ENCODE peak calls at places on chromosomes 2 and 18, in ten cellular contexts. T is uterus, G is GM23338, F is A549, O is gastrocnemius medialis, S is GM23248, H is heart right ventricle, M is HCT116, D is adrenal gland, U is astrocyte. X is an unnamed sample. For H3K4me1, the result is how much of the 10 kb centered on the place peaks cover.

GRCh38 chr2:209974566-209974965 is 27.9 kb upstream of the RPE start:
- DNase-seq in D (no peak), T (no peak), U (peak), H (no peak), O (no peak), S (peak), F (no peak), M (no peak), G (no peak), X (no peak)

GRCh38 chr18:63997041-63997440 is 27.2 kb downstream of the SERPINB8 start:
- DNase-seq in O (no peak), H (no peak), G (no peak), F (no peak), T (no peak), M (no peak), S (peak), U (no peak), D (no peak), X (no peak)

GRCh38 chr2:71226391-71226964 is 425 bp downstream of the PAIP2B start:
- DNase-seq in G (peak), O (peak), T (no peak), M (no peak), H (peak), U (no peak), S (peak), D (peak), F (no peak), X (peak)

GRCh38 chr2:163595033-163595432 is 140.8 kb downstream of the FIGN start:
- DNase-seq in S (peak), D (no peak), T (no peak), U (peak), O (no peak), F (no peak), H (no peak), M (no peak), G (no peak), X (no peak)

GRCh38 chr2:127149384-127149783 is 42.4 kb upstream of the BIN1 start:
- DNase-seq in H (no peak), F (peak), S (peak), G (no peak), T (no peak), M (no peak), U (peak), O (no peak), D (no peak), X (no peak)

GRCh38 chr18:48690494-48690893 is 151.7 kb downstream of the CTIF start:
- DNase-seq in D (no peak), H (no peak), G (no peak), T (no peak), U (no peak), S (no peak), F (no peak), M (no peak), O (no peak), X (no peak)

GRCh38 chr2:68387408-68388350 is 22.6 kb downstream of the PLEK start:
- DNase-seq in D (no peak), S (no peak), H (no peak), F (no peak), O (no peak), T (no peak), G (no peak), M (no peak), U (no peak), X (no peak)

GRCh38 chr2:62450716-62451191 is 55.2 kb downstream of the TMEM17 start:
- DNase-seq in M (no peak), S (no peak), O (no peak), G (no peak), F (no peak), H (no peak), T (no peak), D (no peak), U (no peak), X (no peak)

GRCh38 chr18:9617006-9617542 is 2.7 kb upstream of the PPP4R1 start:
- DNase-seq in U (no peak), S (peak), M (no peak), H (no peak), G (no peak), T (no peak), F (no peak), D (no peak), O (no peak), X (no peak)

GRCh38 chr2:108243566-108243965 is 3.8 kb downstream of the SULT1C3 start:
- DNase-seq in D (no peak), S (peak), U (no peak), M (no peak), O (no peak), T (no peak), F (no peak), H (no peak), G (no peak), X (no peak)

GRCh38 chr18:35588995-35589394 is 7.5 kb downstream of the GALNT1 start:
- DNase-seq in T (no peak), D (no peak), H (no peak), U (no peak), G (peak), F (no peak), O (no peak), S (no peak), M (no peak), X (no peak)

GRCh38 chr2:98598781-98599428 is 9.4 kb downstream of the COA5 start:
- DNase-seq in M (no peak), F (no peak), T (no peak), D (no peak), O (no peak), U (peak), G (no peak), S (peak), H (no peak), X (no peak)

GRCh38 chr2:841036-841435 is 109.6 kb upstream of the SNTG2 start:
- DNase-seq in D (no peak), F (no peak), T (no peak), O (no peak), U (no peak), S (no peak), H (no peak), M (no peak), G (no peak), X (no peak)

GRCh38 chr2:119431155-119431975 is at the start of gene TMEM37:
- DNase-seq in D (peak), S (peak), T (peak), O (peak), F (peak), H (peak), G (peak), M (peak), U (peak), X (no peak)

GRCh38 chr2:136154384-136154783 is 36.4 kb upstream of the CXCR4 start:
- DNase-seq in U (no peak), S (no peak), M (no peak), H (no peak), F (no peak), O (no peak), G (no peak), D (no peak), T (no peak), X (no peak)

GRCh38 chr2:212940816-212941215 is 210.6 kb downstream of the IKZF2 start:
- DNase-seq in H (peak), G (peak), S (peak), F (no peak), O (no peak), M (peak), D (no peak), U (peak), T (no peak), X (peak)

GRCh38 chr2:130920417-130921030 is 83.8 kb downstream of the ARHGEF4 start:
- DNase-seq in T (no peak), S (peak), U (peak), H (peak), D (peak), M (peak), F (peak), G (peak), O (no peak), X (peak)

GRCh38 chr18:10051877-10052631 is 138.2 kb downstream of the VAPA start:
- DNase-seq in T (peak), S (peak), O (peak), M (no peak), F (no peak), G (no peak), H (peak), U (peak), D (no peak), X (no peak)

GRCh38 chr2:211367711-211368110 is 811.3 kb downstream of the CPS1 start:
- DNase-seq in H (no peak), G (no peak), M (no peak), U (peak), T (no peak), F (no peak), D (no peak), S (no peak), O (no peak), X (no peak)

GRCh38 chr2:159744363-159744762 is 32.1 kb downstream of the MARCHF7 start:
- DNase-seq in D (no peak), U (peak), O (no peak), M (no peak), H (peak), S (no peak), T (no peak), F (no peak), G (no peak), X (no peak)

GRCh38 chr2:13057671-13058070 is 340.9 kb downstream of the TRIB2 start:
- DNase-seq in M (no peak), S (no peak), F (no peak), O (no peak), T (no peak), H (no peak), D (no peak), G (no peak), U (no peak), X (no peak)

GRCh38 chr18:40980171-40980570 is 974.9 kb upstream of the PIK3C3 start:
- DNase-seq in D (no peak), H (no peak), F (no peak), U (peak), G (no peak), O (no peak), S (no peak), T (no peak), M (no peak), X (no peak)

GRCh38 chr2:20457027-20457426 is 10.2 kb downstream of the RHOB start:
- DNase-seq in U (peak), H (no peak), F (no peak), T (no peak), S (peak), M (no peak), D (no peak), O (no peak), G (no peak), X (no peak)

GRCh38 chr2:190477563-190478454 is 56.7 kb downstream of the NEMP2 start:
- DNase-seq in M (no peak), G (no peak), H (no peak), U (no peak), T (no peak), D (no peak), F (no peak), O (no peak), S (peak), X (peak)

GRCh38 chr18:9838144-9838877 is 47.5 kb upstream of the TXNDC2 start:
- DNase-seq in U (peak), T (peak), G (peak), O (no peak), M (peak), H (peak), D (no peak), S (peak), F (no peak), X (no peak)

GRCh38 chr18:79458131-79458838 is 62.6 kb downstream of the NFATC1 start:
- DNase-seq in G (no peak), O (no peak), T (peak), M (peak), S (peak), U (peak), F (peak), H (peak), D (no peak), X (no peak)

GRCh38 chr2:62195421-62196277 is at the start of gene B3GNT2:
- DNase-seq in M (peak), H (peak), O (peak), U (peak), F (peak), D (peak), T (peak), G (peak), S (peak), X (peak)

GRCh38 chr2:86025229-86025820 is 80.4 kb downstream of the POLR1A start:
- DNase-seq in F (no peak), T (no peak), O (no peak), G (peak), D (no peak), H (no peak), S (peak), M (no peak), U (no peak), X (no peak)

GRCh38 chr2:219488149-219488843 is 10.4 kb upstream of the GMPPA start:
- DNase-seq in F (no peak), U (no peak), M (no peak), D (no peak), S (no peak), G (no peak), T (no peak), O (no peak), H (no peak), X (no peak)

GRCh38 chr2:40220177-40220925 is 231.5 kb downstream of the SLC8A1 start:
- DNase-seq in H (peak), M (no peak), F (no peak), O (peak), T (peak), S (peak), D (no peak), U (peak), G (no peak), X (no peak)

GRCh38 chr2:160324161-160324768 is 124.2 kb upstream of the ITGB6 start:
- DNase-seq in S (peak), D (peak), M (peak), H (peak), T (peak), G (peak), F (peak), U (no peak), O (no peak), X (peak)

GRCh38 chr2:238286551-238286950 is 1.9 kb downstream of the PER2 start:
- DNase-seq in O (peak), S (peak), F (no peak), U (peak), D (peak), H (peak), G (no peak), M (no peak), T (peak), X (peak)
- H3K4me3 ChIP-seq in O (peak), S (peak), F (peak), U (peak), D (no peak), H (no peak), G (no peak), M (no peak), T (peak), X (no peak)

GRCh38 chr2:241376808-241377207 is 20.7 kb downstream of the FARP2 start:
- DNase-seq in O (no peak), T (no peak), M (no peak), G (no peak), U (peak), F (no peak), H (no peak), S (no peak), D (no peak), X (no peak)

GRCh38 chr2:241372376-241372992 is 16.4 kb downstream of the FARP2 start:
- DNase-seq in F (no peak), M (no peak), O (no peak), U (no peak), T (no peak), D (no peak), S (no peak), G (no peak), H (no peak), X (no peak)

GRCh38 chr2:241375300-241375699 is 19.2 kb downstream of the FARP2 start:
- DNase-seq in H (no peak), G (no peak), D (no peak), U (no peak), F (no peak), T (no peak), O (no peak), M (no peak), S (no peak), X (no peak)

GRCh38 chr2:241368643-241369042 is 12.6 kb downstream of the FARP2 start:
- DNase-seq in O (no peak), U (no peak), G (no peak), M (no peak), D (no peak), H (no peak), F (no peak), T (no peak), S (no peak), X (no peak)

DNA sequence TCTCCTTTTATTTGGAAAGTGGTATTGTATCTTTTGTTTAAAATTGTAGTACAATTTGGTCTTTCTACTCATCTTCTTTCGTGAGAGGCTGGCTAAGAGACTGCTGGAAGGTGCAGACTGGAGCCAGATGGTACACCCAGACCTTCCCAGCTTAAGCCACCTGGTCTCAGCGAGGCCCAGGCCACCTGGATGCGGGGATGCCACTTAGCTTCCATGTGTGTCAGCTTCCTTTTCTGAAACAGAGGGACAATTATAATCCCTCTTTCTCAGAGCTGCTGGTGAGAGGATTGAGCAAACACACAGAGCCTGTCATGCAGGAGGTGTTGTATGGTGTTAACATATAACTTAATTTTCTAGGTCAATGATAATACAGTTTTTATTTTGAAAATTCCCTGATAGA is 17.4 kb downstream of the FARP2 start:
- DNase-seq in D (no peak), M (no peak), H (no peak), G (no peak), O (no peak), U (no peak), S (no peak), F (no peak), T (no peak), X (no peak)
- H3K4me1 ChIP-seq in D (under half), M (under half), H (under half), G (under half), O (under half), U (under half), S (under half), F (under half), T (under half), X (under half)

DNA sequence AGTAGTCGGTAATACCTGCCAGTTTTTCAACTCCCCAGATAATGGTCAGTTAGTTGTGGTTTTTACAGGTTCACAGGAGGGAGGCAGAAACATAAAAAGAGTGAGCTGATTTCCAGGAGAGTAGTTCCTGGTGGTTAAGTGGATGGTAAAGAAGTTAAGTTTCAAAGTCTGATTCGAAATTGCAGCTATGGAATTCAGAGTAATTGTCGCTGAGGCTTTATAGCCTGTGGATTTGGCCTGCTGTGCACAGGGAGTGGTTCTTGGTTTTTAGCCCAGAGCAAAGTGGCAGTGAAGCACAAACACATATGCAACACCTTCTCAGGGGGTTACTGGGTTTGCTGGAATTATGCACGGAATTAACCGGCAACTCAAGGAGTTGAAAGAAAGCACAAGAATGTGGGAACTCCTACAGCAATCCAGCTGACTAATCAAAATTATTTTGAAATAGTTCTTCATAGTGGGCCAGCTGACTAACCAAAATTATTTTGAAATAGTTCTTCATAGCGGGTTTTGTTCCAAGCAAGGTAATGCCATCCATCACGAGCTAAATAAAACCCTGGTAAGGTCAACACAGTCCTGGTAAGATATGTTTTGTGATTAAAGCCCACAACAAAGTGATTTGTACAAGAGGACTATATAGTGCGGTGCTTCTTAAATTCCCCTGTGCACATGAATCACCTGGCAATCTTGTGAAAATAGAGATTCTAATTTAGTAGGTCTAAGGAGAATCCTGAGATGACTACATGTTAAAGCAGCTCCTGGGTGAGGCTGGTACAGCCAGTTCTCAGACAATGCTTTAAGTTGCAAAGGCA is 94.4 kb downstream of the SGPP2 start:
- DNase-seq in H (no peak), T (no peak), F (no peak), G (peak), O (peak), U (peak), D (no peak), M (peak), S (peak), X (peak)
- H3K4me3 ChIP-seq in H (no peak), T (no peak), F (no peak), G (no peak), O (no peak), U (no peak), D (no peak), M (no peak), S (no peak), X (no peak)

GRCh38 chr2:96205238-96205637 is 3.4 kb downstream of the STARD7 start:
- DNase-seq in D (no peak), M (no peak), U (peak), H (no peak), S (peak), G (no peak), O (peak), T (no peak), F (no peak), X (no peak)
- H3K4me1 ChIP-seq in D (half or more), M (under half), U (under half), H (half or more), S (half or more), G (under half), O (half or more), T (under half), F (half or more), X (under half)